ENCODE peak calls at places on chromosomes 2 and 18, in five cellular contexts. Z is mucosa of descending colon, N is cardiac fibroblast, T is heart right ventricle, U is adrenal gland. V is an unnamed sample.

GRCh38 chr2:66573866-66574265 is 138.9 kb downstream of the MEIS1 start:
- DNase-seq in Z (no peak), T (no peak), N (no peak), U (no peak), V (no peak)

GRCh38 chr2:226674123-226674522 is 125.5 kb downstream of the IRS1 start:
- DNase-seq in N (peak), Z (no peak), U (no peak), T (peak), V (no peak)

GRCh38 chr2:171160119-171160629 is 519 bp downstream of the TLK1 start:
- DNase-seq in N (peak), T (peak), U (peak), Z (peak), V (peak)

GRCh38 chr18:46273861-46274260 is 169.7 kb downstream of the HAUS1 start:
- DNase-seq in U (no peak), T (no peak), N (no peak), Z (no peak), V (no peak)

GRCh38 chr2:241818229-241818942 is 9.4 kb downstream of the NEU4 start:
- DNase-seq in T (no peak), N (no peak), Z (no peak), U (no peak), V (no peak)

GRCh38 chr2:27920148-27920885 is 29.8 kb downstream of the BABAM2 start:
- DNase-seq in U (no peak), T (peak), N (peak), Z (no peak), V (no peak)

GRCh38 chr2:71948781-71949536 is 198.7 kb downstream of the CYP26B1 start:
- DNase-seq in Z (no peak), N (peak), U (peak), T (no peak), V (no peak)

GRCh38 chr2:47003641-47004427 is 88.2 kb upstream of the MCFD2 start:
- DNase-seq in T (no peak), N (no peak), Z (no peak), U (no peak), V (no peak)

GRCh38 chr2:168211664-168212163 is 35.7 kb downstream of the STK39 start:
- DNase-seq in U (no peak), T (no peak), Z (no peak), N (no peak), V (no peak)

GRCh38 chr18:63619661-63620060 is 24.4 kb downstream of the SERPINB4 start:
- DNase-seq in N (peak), U (no peak), Z (no peak), T (no peak), V (no peak)

GRCh38 chr2:232363784-232364615 is 14.6 kb upstream of the ALPP start:
- DNase-seq in U (no peak), T (no peak), Z (no peak), N (peak), V (no peak)

GRCh38 chr18:57943723-57944122 is 100.3 kb upstream of the NEDD4L start:
- DNase-seq in N (no peak), T (no peak), U (no peak), Z (no peak), V (no peak)

GRCh38 chr2:47373747-47374146 is 29.2 kb upstream of the MSH2 start:
- DNase-seq in T (no peak), N (no peak), U (no peak), Z (no peak), V (no peak)

GRCh38 chr2:213253162-213253561 is 31.1 kb upstream of the SPAG16 start:
- DNase-seq in U (no peak), N (no peak), T (no peak), Z (no peak), V (no peak)

GRCh38 chr2:120765031-120765910 is 29.6 kb downstream of the GLI2 start:
- DNase-seq in N (peak), Z (no peak), T (peak), U (peak), V (peak)

GRCh38 chr2:174376967-174377366 is 18.6 kb upstream of the SCRN3 start:
- DNase-seq in Z (no peak), N (peak), U (no peak), T (no peak), V (no peak)

GRCh38 chr2:104872034-104872865 is 18.3 kb downstream of the POU3F3 start:
- DNase-seq in U (no peak), T (no peak), N (no peak), Z (no peak), V (no peak)

GRCh38 chr2:145273840-145274239 is 753.9 kb upstream of the ZEB2 start:
- DNase-seq in Z (no peak), U (no peak), T (no peak), N (no peak), V (no peak)

GRCh38 chr2:158211516-158211915 is 109.8 kb downstream of the UPP2 start:
- DNase-seq in N (no peak), Z (no peak), T (no peak), U (no peak), V (no peak)

GRCh38 chr18:54080854-54081253 is 143.6 kb downstream of the MBD2 start:
- DNase-seq in U (no peak), T (no peak), Z (no peak), N (no peak), V (no peak)

GRCh38 chr2:242056026-242056425 is 186.5 kb downstream of the RTP5 start:
- DNase-seq in T (no peak), N (no peak), U (no peak), Z (no peak), V (no peak)

GRCh38 chr2:223786236-223786635 is 51.1 kb downstream of the AP1S3 start:
- DNase-seq in T (no peak), Z (no peak), N (no peak), U (no peak), V (no peak)

GRCh38 chr2:63865159-63865799 is 23.6 kb downstream of the UGP2 start:
- DNase-seq in Z (no peak), T (no peak), U (no peak), N (no peak), V (no peak)

GRCh38 chr2:69581774-69582581 is 61.6 kb downstream of the AAK1 start:
- DNase-seq in N (peak), Z (no peak), U (peak), T (no peak), V (no peak)

GRCh38 chr18:79819064-79819725 is 21.5 kb downstream of the KCNG2 start:
- DNase-seq in Z (no peak), U (no peak), T (no peak), N (no peak), V (no peak)

DNA sequence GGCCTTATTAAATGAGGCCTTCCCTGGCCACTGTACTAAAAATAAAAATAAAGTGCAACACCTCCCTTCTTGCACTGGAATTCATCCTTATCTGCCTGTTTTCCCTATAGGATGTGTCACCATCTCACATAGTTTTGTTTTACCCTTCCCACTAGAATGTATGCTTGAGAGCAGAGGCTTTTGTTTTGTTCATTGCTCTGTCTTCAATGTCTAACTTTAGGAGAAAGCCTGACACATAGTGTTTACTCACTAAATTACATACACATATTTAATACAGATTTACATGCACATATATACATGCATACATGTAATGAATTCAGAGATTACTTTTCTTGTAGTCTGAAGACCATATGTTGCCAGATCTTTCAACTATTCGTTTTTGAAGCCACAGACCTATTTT is 23.0 kb downstream of the CD302 start:
- DNase-seq in Z (no peak), N (peak), T (no peak), U (no peak), V (no peak)
- TF ChIP-seq CTCF in Z (no peak), N (no peak), T (no peak), U (no peak), V (no peak)

GRCh38 chr18:36942264-36942663 is 113.3 kb downstream of the KIAA1328 start:
- DNase-seq in T (no peak), N (peak), U (no peak), Z (no peak), V (no peak)
- TF ChIP-seq CTCF in T (no peak), N (peak), U (peak), Z (peak), V (peak)

GRCh38 chr2:86638712-86639111 is 15.0 kb upstream of the RNF103 start:
- DNase-seq in T (no peak), Z (no peak), N (no peak), U (no peak), V (no peak)
- TF ChIP-seq CTCF in T (no peak), Z (no peak), N (no peak), U (no peak), V (no peak)

DNA sequence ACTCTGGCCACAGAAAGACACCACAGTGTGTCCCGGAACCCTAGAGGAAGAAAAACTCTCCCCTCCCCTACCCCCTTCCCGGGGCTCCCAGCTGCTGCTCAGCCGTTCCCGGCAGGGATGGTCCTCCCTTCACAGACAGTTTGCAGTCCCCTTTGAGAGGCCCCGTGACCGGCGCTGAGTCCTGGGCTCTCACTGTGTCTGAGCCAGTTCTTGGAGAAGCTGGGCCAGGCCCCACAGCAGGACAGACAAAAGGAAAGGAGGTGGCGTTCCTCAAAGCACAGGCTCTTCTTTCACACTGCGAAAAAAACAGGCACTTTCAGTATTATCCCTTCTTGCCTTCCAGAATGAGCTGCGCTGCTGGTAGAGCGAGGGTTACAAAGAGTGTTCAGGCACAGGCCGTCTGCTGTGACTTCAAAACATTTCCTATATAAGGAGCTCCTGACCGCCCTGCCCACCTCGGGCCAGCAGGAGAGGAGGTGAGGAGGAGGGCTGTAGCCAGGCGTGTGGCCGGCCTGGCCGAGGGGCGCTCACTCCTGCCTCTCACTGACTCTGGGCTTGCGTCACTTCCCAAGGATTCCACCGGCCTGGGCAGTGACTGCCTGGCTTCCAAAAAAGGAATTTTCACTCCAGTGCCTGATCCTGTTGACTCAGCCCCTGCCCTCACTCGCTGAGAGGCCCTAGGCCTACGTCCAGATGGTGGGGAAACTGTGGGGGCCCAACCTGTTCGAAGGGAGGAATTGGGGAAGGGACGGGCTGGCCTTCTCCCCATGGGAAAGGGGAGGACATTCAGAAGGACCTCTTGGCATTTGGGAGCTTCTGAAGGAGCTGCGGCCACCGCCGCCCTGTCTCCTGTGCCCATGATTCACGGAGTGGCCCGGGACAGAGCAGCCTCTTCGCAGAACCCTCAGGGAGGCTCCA is 24.9 kb downstream of the CIDEA start:
- DNase-seq in N (peak), U (peak), Z (peak), T (peak), V (peak)
- TF ChIP-seq CTCF in N (peak), U (peak), Z (no peak), T (no peak), V (no peak)

GRCh38 chr18:26656401-26656943 is 108.1 kb upstream of the KCTD1 start:
- DNase-seq in T (no peak), U (no peak), N (no peak), Z (no peak), V (no peak)

GRCh38 chr18:26652501-26652900 is 104.1 kb upstream of the KCTD1 start:
- DNase-seq in U (no peak), Z (no peak), T (no peak), N (no peak), V (no peak)

GRCh38 chr18:26655010-26655613 is 106.8 kb upstream of the KCTD1 start:
- DNase-seq in Z (no peak), N (peak), T (no peak), U (no peak), V (no peak)

GRCh38 chr18:26655614-26656400 is 107.5 kb upstream of the KCTD1 start:
- DNase-seq in T (peak), N (peak), U (peak), Z (peak), V (peak)

GRCh38 chr18:26654173-26655009 is 106.0 kb upstream of the KCTD1 start:
- DNase-seq in N (peak), T (no peak), U (no peak), Z (no peak), V (no peak)
- TF ChIP-seq CTCF in N (no peak), T (no peak), U (no peak), Z (no peak), V (no peak)

GRCh38 chr2:239959059-239959971 is 65.8 kb downstream of the NDUFA10 start:
- DNase-seq in T (no peak), U (no peak), Z (no peak), N (peak), V (no peak)

GRCh38 chr2:239960929-239961661 is 64.0 kb downstream of the NDUFA10 start:
- DNase-seq in U (no peak), Z (no peak), T (no peak), N (no peak), V (no peak)

GRCh38 chr2:239962890-239963591 is 62.1 kb downstream of the NDUFA10 start:
- DNase-seq in U (peak), Z (no peak), N (no peak), T (no peak), V (no peak)

GRCh38 chr2:239963646-239964205 is 61.4 kb downstream of the NDUFA10 start:
- DNase-seq in N (no peak), U (peak), Z (no peak), T (no peak), V (no peak)

DNA sequence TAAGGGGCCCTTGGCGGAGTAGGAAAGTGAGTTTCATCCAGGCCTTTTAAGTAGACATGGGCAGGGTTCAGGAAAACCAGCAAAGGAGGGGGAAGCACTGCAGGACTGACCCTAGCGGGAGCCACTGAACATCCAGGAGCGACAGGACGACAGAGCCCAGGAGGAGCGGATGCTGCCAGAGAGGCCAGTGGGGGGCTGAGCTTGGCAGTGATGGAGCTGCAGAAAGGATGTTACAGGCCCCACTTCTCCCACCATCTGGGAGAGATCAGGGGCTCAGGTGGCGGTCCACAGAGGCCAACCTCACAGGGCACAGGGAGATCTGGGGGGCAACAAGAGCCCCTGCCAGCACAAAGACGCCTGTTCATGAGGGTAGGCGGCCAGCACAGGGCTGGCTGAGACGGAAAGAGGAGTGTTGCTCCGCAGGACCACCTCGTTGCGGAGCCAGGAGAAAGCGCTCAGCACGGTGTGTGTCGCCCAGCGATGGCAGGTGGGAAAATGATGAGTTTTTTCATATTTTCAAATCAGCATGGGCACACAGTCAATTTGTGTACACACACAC is 63.4 kb downstream of the NDUFA10 start:
- DNase-seq in T (no peak), Z (no peak), N (no peak), U (peak), V (no peak)
- TF ChIP-seq CTCF in T (no peak), Z (no peak), N (no peak), U (no peak), V (no peak)

DNA sequence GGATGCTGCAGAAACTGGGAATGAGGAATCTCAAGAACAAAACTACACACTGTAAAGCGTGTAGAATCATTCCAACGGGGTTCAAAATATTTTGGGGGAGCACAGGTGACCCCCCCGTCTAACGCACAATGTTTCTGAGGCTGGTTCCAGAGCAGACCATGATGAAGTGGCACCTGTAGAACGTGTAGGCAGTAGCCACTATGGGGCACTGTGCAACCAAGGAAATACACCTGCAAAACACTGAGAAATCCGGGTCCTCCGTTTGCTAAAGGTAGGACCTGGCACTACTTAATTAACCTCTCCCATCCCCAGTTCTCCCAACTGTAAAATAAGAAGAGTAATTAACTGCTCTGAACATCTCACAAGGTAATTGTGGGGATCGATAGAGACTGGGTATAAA is 22.6 kb downstream of the ST6GAL2 start:
- DNase-seq in U (no peak), Z (no peak), T (no peak), N (no peak), V (no peak)
- TF ChIP-seq CTCF in U (no peak), Z (no peak), T (no peak), N (no peak), V (no peak)

DNA sequence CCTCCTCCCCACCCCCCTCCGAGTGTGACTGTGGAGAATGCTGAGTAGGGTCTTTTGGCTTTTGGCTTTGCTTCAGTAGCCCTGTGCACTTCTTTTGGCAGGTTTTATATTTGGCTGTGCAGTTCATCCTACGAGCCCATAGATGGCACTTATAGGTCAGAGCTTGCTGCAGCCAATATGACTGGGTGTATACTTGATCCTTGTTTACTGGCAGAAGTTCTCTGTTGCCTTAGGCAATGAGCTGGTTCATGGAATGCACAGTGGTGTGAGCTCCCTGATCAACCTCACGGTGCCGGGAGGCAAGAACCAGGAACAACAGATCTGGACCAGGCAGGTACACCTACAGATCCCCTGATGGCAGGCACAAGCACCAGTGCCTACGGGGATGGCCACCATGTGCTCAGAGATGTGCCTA is 190.2 kb downstream of the KIAA1328 start:
- DNase-seq in Z (no peak), T (no peak), N (peak), U (no peak), V (no peak)
- TF ChIP-seq CTCF in Z (no peak), T (no peak), N (peak), U (no peak), V (no peak)

DNA sequence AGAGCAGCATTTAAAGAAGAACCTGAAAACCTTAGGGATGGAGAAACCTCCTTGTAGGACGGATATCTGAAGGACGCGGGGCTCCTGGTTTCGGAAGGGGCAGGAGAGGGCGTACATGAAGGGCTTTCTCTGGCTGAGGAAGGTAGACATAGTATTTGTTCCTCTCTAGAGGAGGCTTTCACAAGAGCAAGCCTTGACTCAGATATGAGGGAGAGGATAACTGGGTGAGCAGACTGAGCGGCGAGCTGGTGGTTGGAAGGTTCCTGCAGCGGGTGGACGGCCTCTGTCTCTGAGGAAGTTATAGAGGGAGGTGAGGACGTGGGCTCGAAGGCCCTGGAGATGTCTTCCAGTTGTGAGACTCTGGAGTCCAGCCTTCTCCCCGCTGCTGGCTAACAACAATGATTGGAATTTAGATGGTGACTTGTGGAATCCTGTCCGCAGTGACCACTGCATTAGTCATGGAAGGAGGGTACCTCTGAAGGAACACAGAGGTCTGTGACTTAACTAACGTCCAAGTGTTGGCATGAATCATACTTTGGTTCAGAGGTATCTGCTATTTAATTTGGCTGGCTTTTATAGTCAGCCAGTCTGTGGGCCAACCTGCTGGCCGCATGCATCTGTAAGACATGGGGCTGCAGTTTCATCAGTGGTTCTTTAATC is 80.9 kb downstream of the ASAP2 start:
- DNase-seq in T (no peak), U (no peak), Z (no peak), N (peak), V (no peak)
- TF ChIP-seq CTCF in T (no peak), U (no peak), Z (no peak), N (no peak), V (no peak)

GRCh38 chr2:218291934-218292699 is at the start of gene TMBIM1:
- DNase-seq in U (peak), Z (peak), N (peak), T (peak), V (peak)

GRCh38 chr2:218294430-218294999 is 2.2 kb upstream of the TMBIM1 start:
- DNase-seq in N (no peak), Z (no peak), T (no peak), U (no peak), V (no peak)

GRCh38 chr2:218293715-218294429 is 1.6 kb upstream of the TMBIM1 start:
- DNase-seq in U (no peak), T (no peak), N (no peak), Z (no peak), V (no peak)

GRCh38 chr2:218291318-218291933 is 877 bp downstream of the TMBIM1 start:
- DNase-seq in N (peak), T (peak), U (no peak), Z (no peak), V (peak)

DNA sequence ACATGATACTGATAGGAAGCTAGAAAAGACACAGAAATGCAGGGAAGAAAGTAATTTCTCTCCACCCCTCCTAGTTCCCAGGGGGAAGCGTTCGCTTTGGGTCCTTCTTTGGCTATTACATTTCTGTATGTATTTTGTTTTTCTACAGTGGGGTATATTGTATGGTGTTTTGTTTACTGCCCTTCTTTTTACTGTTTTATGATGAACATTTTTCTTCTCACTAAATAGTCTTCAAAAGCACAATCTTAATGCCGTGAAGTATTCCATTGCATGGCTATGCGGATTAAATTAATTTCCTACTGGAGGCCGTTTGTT is 354 bp upstream of the TMBIM1 start:
- DNase-seq in U (no peak), Z (no peak), N (no peak), T (no peak), V (no peak)
- TF ChIP-seq CTCF in U (peak), Z (no peak), N (no peak), T (no peak), V (peak)

V was measured in heart left ventricle.